ENCODE peak calls at places on chromosomes 5 and 9, in nine cellular contexts. V, I, B, Q, C, D, T, A and M are unnamed samples.

GRCh38 chr5:107542831-107543231 is 127.9 kb downstream of the EFNA5 start:
- DNase-seq in V (peak), T (peak), B (peak), Q (no peak), I (peak), A (no peak), D (peak), C (peak), M (no peak)

GRCh38 chr5:170139786-170140335 is 34.2 kb downstream of the FOXI1 start:
- DNase-seq in B (no peak), Q (no peak), D (no peak), T (no peak), V (no peak), I (no peak), A (no peak), C (no peak), M (no peak)

GRCh38 chr9:107087256-107087655 is 195.8 kb upstream of the RAD23B start:
- DNase-seq in Q (no peak), C (no peak), I (no peak), T (no peak), B (peak), D (no peak), A (no peak), V (peak), M (no peak)

GRCh38 chr5:68074048-68074632 is 141.4 kb upstream of the PIK3R1 start:
- DNase-seq in I (peak), C (no peak), Q (no peak), T (no peak), B (peak), V (peak), A (no peak), D (no peak), M (no peak)

GRCh38 chr5:179227578-179228311 is 117.5 kb downstream of the ADAMTS2 start:
- DNase-seq in I (no peak), V (peak), Q (no peak), C (no peak), B (no peak), A (peak), T (no peak), D (no peak), M (no peak)

GRCh38 chr9:133166392-133166791 is 2.7 kb upstream of the GBGT1 start:
- DNase-seq in D (no peak), I (no peak), V (no peak), A (peak), C (no peak), T (no peak), Q (no peak), B (no peak), M (no peak)

GRCh38 chr5:163094492-163095180 is 342.8 kb upstream of the CCNG1 start:
- DNase-seq in D (no peak), V (no peak), Q (no peak), C (no peak), T (no peak), A (no peak), B (no peak), I (no peak), M (no peak)

GRCh38 chr9:98101868-98102273 is 17.2 kb downstream of the TRIM14 start:
- DNase-seq in V (no peak), A (no peak), B (no peak), Q (peak), T (no peak), D (no peak), I (no peak), C (no peak), M (no peak)

GRCh38 chr5:150108711-150109605 is 22.6 kb upstream of the CSF1R start:
- DNase-seq in I (no peak), A (no peak), T (no peak), C (no peak), V (no peak), Q (no peak), B (no peak), D (no peak), M (peak)

GRCh38 chr5:154993461-154993860 is 20.1 kb upstream of the KIF4B start:
- DNase-seq in A (no peak), Q (no peak), B (no peak), I (no peak), C (no peak), V (no peak), T (no peak), D (no peak), M (no peak)

GRCh38 chr5:154997746-154998145 is 15.8 kb upstream of the KIF4B start:
- DNase-seq in D (no peak), T (no peak), A (no peak), Q (no peak), C (no peak), V (peak), I (peak), B (no peak), M (no peak)

GRCh38 chr5:155001523-155001922 is 12.0 kb upstream of the KIF4B start:
- DNase-seq in A (no peak), I (no peak), C (no peak), B (no peak), D (no peak), T (no peak), Q (no peak), V (no peak), M (no peak)

GRCh38 chr5:154999865-155000264 is 13.7 kb upstream of the KIF4B start:
- DNase-seq in C (no peak), I (no peak), V (no peak), A (no peak), D (no peak), Q (no peak), B (no peak), T (no peak), M (no peak)

DNA sequence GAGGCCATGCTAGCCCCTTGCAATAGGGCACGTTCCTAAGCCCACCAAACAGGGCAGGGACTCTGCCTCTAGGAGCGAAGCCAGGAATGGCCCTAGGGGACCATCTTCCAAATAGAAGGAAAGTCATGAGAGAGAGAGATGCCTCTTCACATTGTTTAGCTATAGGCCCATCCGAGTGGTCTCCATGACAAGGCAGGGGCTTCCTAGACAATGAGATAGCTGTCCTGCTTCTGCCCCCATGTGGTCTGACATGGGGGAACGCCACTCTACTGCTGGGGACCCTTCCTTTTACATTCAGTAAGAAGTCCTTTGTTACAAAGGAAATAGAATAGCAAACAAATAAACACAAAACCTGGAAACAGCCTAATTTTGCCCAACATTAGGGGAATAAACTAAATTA is 17.9 kb upstream of the KIF4B start:
- DNase-seq in A (no peak), V (no peak), D (no peak), I (no peak), T (no peak), Q (peak), C (no peak), B (no peak), M (no peak)
- TF ChIP-seq CTCF in A (no peak), V (no peak), D (no peak), I (no peak), T (no peak), Q (peak), C (no peak), B (no peak), M (no peak)

DNA sequence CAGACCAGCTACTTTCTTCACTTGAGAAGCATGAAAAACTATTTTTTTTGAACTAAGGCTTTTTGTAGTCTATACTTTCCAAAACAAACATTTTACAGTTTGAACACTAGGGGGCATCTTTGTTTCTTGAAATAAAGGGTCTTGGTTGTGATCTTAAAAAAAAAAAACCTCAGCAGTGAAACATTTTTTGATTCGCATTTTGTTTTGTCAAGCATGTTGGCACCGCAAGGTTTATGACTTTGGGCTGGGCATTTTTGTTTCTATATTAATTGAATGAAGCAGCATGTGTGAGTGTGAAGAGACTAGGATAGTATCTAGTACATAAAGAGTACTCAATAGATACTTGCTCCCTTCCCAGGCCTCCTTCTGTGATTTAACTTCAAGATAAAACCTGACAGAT is 31.6 kb upstream of the ACOT12 start:
- DNase-seq in D (peak), T (no peak), C (no peak), Q (peak), B (peak), A (no peak), I (peak), V (peak), M (no peak)
- TF ChIP-seq CTCF in D (peak), T (peak), C (peak), Q (peak), B (peak), A (peak), I (peak), V (peak), M (peak)

DNA sequence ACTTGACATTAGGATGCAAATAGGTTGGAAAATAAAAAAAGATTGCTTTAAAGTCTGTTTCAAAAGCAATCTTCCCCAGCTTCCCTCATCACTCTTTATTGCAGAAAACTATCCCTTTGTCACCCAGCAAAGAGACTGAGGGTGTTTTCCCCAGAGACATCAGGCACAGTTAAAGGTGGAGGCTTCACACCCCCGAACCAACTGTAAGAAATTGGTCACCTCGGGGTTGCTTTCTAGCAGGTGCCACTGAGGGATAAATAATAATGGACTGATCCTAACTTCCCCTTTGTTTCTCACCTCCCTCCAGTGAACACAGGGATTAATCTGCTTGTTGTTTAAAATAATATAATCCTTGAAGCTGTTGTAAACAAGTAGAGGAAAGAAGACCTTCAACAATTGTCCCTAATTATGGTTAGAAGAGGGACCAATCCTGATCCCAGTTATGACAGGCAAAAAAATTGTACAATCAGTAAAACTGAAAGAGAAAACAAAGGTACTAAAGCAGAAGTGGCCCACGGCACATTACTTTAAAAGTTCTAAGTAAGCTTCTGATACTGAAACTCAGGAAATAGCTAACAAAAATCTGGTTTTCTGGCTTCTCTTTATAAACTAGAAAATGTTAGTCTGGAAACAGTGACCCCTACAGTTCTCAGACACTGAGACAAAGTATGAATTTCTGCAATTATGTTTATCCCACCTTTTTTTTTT is 6.6 kb upstream of the PCSK1 start:
- DNase-seq in V (peak), C (no peak), D (no peak), T (no peak), I (no peak), Q (no peak), A (no peak), B (peak), M (no peak)
- TF ChIP-seq CTCF in V (peak), C (no peak), D (peak), T (no peak), I (no peak), Q (no peak), A (peak), B (peak), M (no peak)

DNA sequence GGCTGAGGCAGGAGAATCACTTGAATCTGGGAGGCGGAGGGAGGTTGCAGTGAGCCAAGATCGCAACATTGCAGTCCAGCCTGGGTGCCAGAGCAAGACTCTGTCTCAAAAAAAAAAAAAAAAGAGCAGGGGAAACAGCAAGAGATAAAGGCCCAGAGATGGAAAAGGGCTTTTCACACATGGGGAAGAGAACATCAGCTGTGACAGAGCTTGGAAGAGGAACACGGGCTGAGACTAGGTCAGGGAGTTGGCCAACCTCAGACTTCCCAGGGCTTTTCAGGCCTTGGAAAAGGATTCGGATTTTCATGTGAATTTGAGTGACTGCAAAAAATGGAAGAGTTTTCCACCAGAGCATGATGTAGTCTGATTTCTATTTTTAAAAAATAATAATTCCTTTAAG is 232.0 kb upstream of the NFIL3 start:
- DNase-seq in T (no peak), V (peak), C (no peak), Q (no peak), D (no peak), I (no peak), A (no peak), B (peak), M (no peak)
- TF ChIP-seq CTCF in T (no peak), V (no peak), C (no peak), Q (no peak), D (no peak), I (no peak), A (no peak), B (no peak), M (no peak)